ENCODE peak calls at places on chromosomes 11 and 22, in ten cellular contexts. U is AG09319; S is hepatocyte; C is cardiac fibroblast; I is CD4-positive, alpha-beta T cell; B is fibroblast of the aortic adventitia; F is Caco-2; A is CD8-positive, alpha-beta T cell; T is AG10803; D is thoracic aorta. L is an unnamed sample.

GRCh38 chr11:17014774-17015638 is 792 bp upstream of the PLEKHA7 start:
- DNase-seq in C (peak; percentile 85), S (peak; percentile 72), D (no peak), F (peak; percentile 65), U (no peak), T (no peak), B (peak; percentile 1), A (peak; percentile 11), I (no peak), L (peak; percentile 47)

GRCh38 chr11:96279421-96280290 is 63.3 kb downstream of the MAML2 start:
- DNase-seq in T (peak; percentile 32), I (no peak), A (no peak), C (peak; percentile 76), D (no peak), B (peak; percentile 30), S (no peak), U (no peak), F (no peak), L (no peak)

GRCh38 chr11:100681064-100681502 is 6.0 kb upstream of the ARHGAP42 start:
- DNase-seq in D (no peak), U (no peak), T (peak; percentile 52), B (no peak), A (no peak), I (no peak), S (peak; percentile 77), C (peak; percentile 67), F (peak; percentile 81), L (no peak)

GRCh38 chr11:132874638-132875037 is 657.7 kb downstream of the OPCML start:
- DNase-seq in U (no peak), S (peak; percentile 30), T (peak; percentile 87), F (no peak), A (no peak), C (peak; percentile 63), I (no peak), B (no peak), D (no peak), L (no peak)

GRCh38 chr11:62566247-62566646 is 7.4 kb downstream of the EEF1G start:
- DNase-seq in U (no peak), F (no peak), D (no peak), T (no peak), I (no peak), A (no peak), B (no peak), S (no peak), C (no peak), L (no peak)

GRCh38 chr11:606245-606644 is 9.5 kb downstream of the IRF7 start:
- DNase-seq in S (no peak), C (peak; percentile 51), A (no peak), F (no peak), B (peak; percentile 43), T (peak; percentile 10), I (no peak), U (no peak), D (no peak), L (no peak)

GRCh38 chr11:47983464-47984397 is 3.4 kb downstream of the PTPRJ start:
- DNase-seq in U (no peak), F (no peak), A (no peak), D (no peak), B (peak; percentile 44), S (no peak), I (no peak), T (peak; percentile 60), C (peak; percentile 71), L (no peak)

GRCh38 chr11:77411238-77411637 is 62.7 kb downstream of the PAK1 start:
- DNase-seq in C (peak; percentile 40), D (peak; percentile 2), I (no peak), S (peak; percentile 11), U (no peak), A (peak; percentile 24), T (peak; percentile 24), B (peak; percentile 33), F (no peak), L (no peak)

GRCh38 chr11:63761870-63762661 is 6.5 kb downstream of the ZFTA start:
- DNase-seq in C (no peak), T (no peak), B (no peak), I (no peak), D (no peak), S (peak; percentile 36), U (no peak), A (no peak), F (no peak), L (no peak)

GRCh38 chr11:77073328-77074001 is 6.7 kb downstream of the CAPN5 start:
- DNase-seq in S (peak; percentile 90), D (peak; percentile 81), C (peak; percentile 97), A (no peak), F (peak; percentile 37), T (peak; percentile 95), U (peak; percentile 89), B (peak; percentile 94), I (no peak), L (no peak)

GRCh38 chr22:46040471-46041465 is 63.8 kb upstream of the WNT7B start:
- DNase-seq in A (no peak), I (no peak), D (no peak), C (no peak), U (no peak), B (no peak), T (no peak), S (no peak), F (no peak), L (no peak)

DNA sequence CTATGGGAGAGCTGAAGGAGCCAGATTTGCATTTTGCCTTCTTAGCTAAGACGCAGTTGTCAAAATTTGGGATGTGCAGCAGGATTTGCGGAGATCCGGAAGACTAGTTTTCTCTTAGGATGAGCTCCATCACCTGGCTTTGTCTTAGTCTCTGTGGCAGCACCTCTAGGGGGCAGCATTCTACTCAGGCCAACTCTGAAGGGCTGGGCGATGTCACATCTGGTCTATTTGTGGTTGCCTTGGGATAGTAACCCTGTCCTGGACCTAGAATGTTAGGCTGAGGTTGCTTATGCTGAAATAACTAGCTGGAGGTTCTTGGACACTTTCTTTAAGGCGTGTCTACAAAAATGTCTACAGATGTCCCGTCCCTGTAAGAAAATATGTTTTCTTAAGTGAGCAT is 116.2 kb downstream of the FAT3 start:
- DNase-seq in U (no peak), T (peak; percentile 22), C (peak; percentile 48), S (peak; percentile 26), F (peak; percentile 58), A (no peak), D (no peak), B (peak; percentile 5), I (no peak), L (no peak)
- TF ChIP-seq CTCF in U (peak; percentile 10), T (peak; percentile 39), C (peak; percentile 56), S (peak; percentile 31), F (peak; percentile 59), A (no peak), D (no peak), B (no peak), I (no peak), L (no peak)

DNA sequence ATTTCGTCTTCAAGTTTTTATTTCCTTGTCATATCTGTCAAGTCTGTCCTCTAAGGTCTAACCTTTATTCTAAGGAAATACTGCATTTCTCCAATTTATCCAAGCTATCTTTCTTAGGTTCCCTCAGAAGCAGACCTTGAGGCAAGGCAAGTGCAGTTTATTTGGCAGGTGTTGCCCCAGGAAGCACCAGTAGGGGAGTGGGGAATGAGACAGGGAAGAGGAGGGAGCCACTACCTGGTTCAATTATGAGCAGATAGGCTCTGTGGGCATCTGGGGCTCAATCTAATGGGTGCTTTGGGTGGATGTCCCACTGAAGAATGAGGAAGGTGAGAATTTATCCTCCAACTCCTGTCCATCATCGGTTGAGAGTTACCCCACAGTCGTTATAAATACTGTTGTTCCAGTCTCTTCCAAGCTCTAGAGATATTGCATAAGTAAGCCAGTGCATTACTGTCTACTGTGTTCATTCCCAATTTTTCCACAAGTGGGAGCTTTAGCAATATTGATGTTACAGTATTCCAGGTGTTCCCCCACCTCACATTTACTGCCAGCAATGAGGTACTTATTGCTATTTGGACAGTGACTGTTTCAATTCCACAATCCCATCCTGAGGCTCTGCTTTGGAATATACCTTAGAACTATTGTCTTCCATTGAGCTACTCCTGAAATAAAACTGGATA is 154.9 kb upstream of the CEP126 start:
- DNase-seq in S (no peak), C (peak; percentile 10), B (no peak), U (no peak), F (peak; percentile 64), A (no peak), D (no peak), T (no peak), I (no peak), L (no peak)
- TF ChIP-seq CTCF in S (peak; percentile 3), C (no peak), B (no peak), U (peak; percentile 39), F (peak; percentile 51), A (no peak), D (no peak), T (peak; percentile 33), I (no peak), L (no peak)

GRCh38 chr11:83088965-83089364 is 17.3 kb upstream of the RAB30 start:
- DNase-seq in F (peak; percentile 24), D (no peak), B (no peak), C (peak; percentile 14), T (no peak), U (no peak), A (no peak), I (no peak), S (no peak), L (no peak)
- TF ChIP-seq CTCF in F (peak; percentile 17), D (no peak), B (no peak), C (peak; percentile 10), T (no peak), U (no peak), A (no peak), I (no peak), S (no peak), L (no peak)

GRCh38 chr11:7830740-7831139 is 34.0 kb upstream of the OR5P2 start:
- DNase-seq in S (no peak), F (no peak), C (no peak), B (no peak), I (no peak), A (no peak), D (no peak), T (no peak), U (no peak), L (no peak)

GRCh38 chr11:7833527-7833926 is 36.8 kb upstream of the OR5P2 start:
- DNase-seq in D (no peak), A (no peak), U (no peak), C (no peak), S (no peak), I (no peak), B (no peak), F (no peak), T (no peak), L (no peak)
- TF ChIP-seq CTCF in D (no peak), A (no peak), U (no peak), C (no peak), S (no peak), I (no peak), B (no peak), F (no peak), T (no peak), L (no peak)

DNA sequence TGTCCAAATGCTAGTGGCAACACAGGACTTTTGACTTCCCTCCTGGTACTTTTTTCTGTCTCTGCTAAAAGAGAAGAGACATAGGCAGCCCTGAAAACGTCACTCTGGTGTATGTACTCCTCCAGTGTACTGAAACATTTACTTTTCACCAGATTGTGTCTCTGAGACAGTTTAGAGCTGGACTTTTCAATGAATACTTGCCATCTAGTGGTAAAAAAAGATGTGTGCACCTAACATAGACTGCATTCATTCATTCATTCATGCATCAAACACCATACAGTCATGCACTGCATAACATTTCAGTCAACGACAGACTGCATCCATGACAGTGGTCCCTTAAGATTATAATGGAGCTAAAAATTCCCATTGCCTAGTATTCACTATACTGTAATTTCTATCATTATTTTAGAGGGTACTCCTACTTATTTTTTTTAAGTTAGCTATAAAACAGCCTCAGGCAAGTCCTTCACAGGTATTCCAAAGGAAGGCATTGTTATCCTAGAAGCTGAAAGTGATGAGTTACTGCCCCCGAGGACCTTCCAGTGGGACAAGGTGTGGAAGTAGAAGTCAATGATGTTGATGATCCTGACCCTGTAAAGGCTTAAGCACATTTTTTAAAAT is 186.2 kb downstream of the SPON1 start:
- DNase-seq in A (no peak), D (no peak), F (peak; percentile 34), B (peak; percentile 68), S (peak; percentile 68), T (peak; percentile 53), U (peak; percentile 22), C (peak; percentile 41), I (no peak), L (no peak)
- TF ChIP-seq CTCF in A (peak; percentile 75), D (peak; percentile 72), F (peak; percentile 65), B (peak; percentile 70), S (peak; percentile 71), T (peak; percentile 80), U (peak; percentile 62), C (peak; percentile 39), I (peak; percentile 68), L (peak; percentile 74)

L was measured in mesothelial cell of epicardium.